ENCODE peak calls at places on chromosomes 2 and 18, in six cellular contexts. J is fibroblast of mammary gland, E is A549, Y is prostate gland, P is upper lobe of right lung, T is choroid plexus epithelial cell. U is an unnamed sample.

GRCh38 chr2:138652378-138652777 is 127.8 kb downstream of the NXPH2 start:
- DNase-seq in J (no peak), E (no peak), Y (no peak), P (no peak), T (peak; percentile 13), U (no peak)

GRCh38 chr2:212752730-212753351 is 214.2 kb upstream of the ERBB4 start:
- DNase-seq in J (no peak), E (no peak), Y (no peak), P (no peak), T (no peak), U (no peak)

GRCh38 chr18:79890638-79891037 is 60.8 kb downstream of the SLC66A2 start:
- DNase-seq in J (no peak), E (no peak), Y (no peak), P (no peak), T (no peak), U (no peak)

GRCh38 chr18:8744656-8745055 is 39.3 kb downstream of the MTCL1 start:
- DNase-seq in J (no peak), E (no peak), Y (no peak), P (no peak), T (no peak), U (no peak)

GRCh38 chr18:9839806-9840205 is 46.0 kb upstream of the TXNDC2 start:
- DNase-seq in J (no peak), E (no peak), Y (no peak), P (no peak), T (no peak), U (no peak)

GRCh38 chr2:199855812-199856211 is 4.8 kb upstream of the FTCDNL1 start:
- DNase-seq in J (no peak), E (no peak), Y (no peak), P (no peak), T (no peak), U (no peak)

GRCh38 chr18:59881728-59882685 is 17.8 kb upstream of the PMAIP1 start:
- DNase-seq in J (peak; percentile 43), E (peak; percentile 64), Y (no peak), P (no peak), T (peak; percentile 82), U (peak; percentile 91)

GRCh38 chr2:235087812-235088607 is 136.2 kb downstream of the SH3BP4 start:
- DNase-seq in J (peak; percentile 20), E (no peak), Y (no peak), P (peak; percentile 69), T (peak; percentile 58), U (no peak)

GRCh38 chr2:100017633-100018032 is 124.8 kb downstream of the AFF3 start:
- DNase-seq in J (peak; percentile 55), E (no peak), Y (no peak), P (no peak), T (no peak), U (peak; percentile 46)

GRCh38 chr2:140947236-140947635 is 1183.6 kb downstream of the LRP1B start:
- DNase-seq in J (no peak), E (no peak), Y (no peak), P (no peak), T (no peak), U (no peak)

GRCh38 chr18:47113796-47114540 is 36.3 kb downstream of the HDHD2 start:
- DNase-seq in J (peak; percentile 21), E (no peak), Y (no peak), P (no peak), T (no peak), U (peak; percentile 51)

GRCh38 chr2:221524158-221524557 is 47.9 kb downstream of the EPHA4 start:
- DNase-seq in J (no peak), E (no peak), Y (no peak), P (no peak), T (no peak), U (no peak)

GRCh38 chr2:42996528-42996927 is 204.1 kb upstream of the HAAO start:
- DNase-seq in J (no peak), E (no peak), Y (no peak), P (no peak), T (no peak), U (no peak)

GRCh38 chr18:26806224-26806623 is 59.3 kb downstream of the AQP4 start:
- DNase-seq in J (no peak), E (peak; percentile 6), Y (no peak), P (no peak), T (no peak), U (no peak)

GRCh38 chr2:75287624-75288313 is 88.4 kb upstream of the TACR1 start:
- DNase-seq in J (no peak), E (no peak), Y (no peak), P (no peak), T (no peak), U (no peak)

GRCh38 chr2:41768301-41768700 is 279.5 kb upstream of the PKDCC start:
- DNase-seq in J (no peak), E (no peak), Y (no peak), P (no peak), T (no peak), U (no peak)

GRCh38 chr18:46073474-46074331 is 1.6 kb upstream of the PSTPIP2 start:
- DNase-seq in J (peak; percentile 70), E (peak; percentile 55), Y (peak; percentile 63), P (no peak), T (peak; percentile 85), U (peak; percentile 74)

GRCh38 chr18:11339121-11339520 is 189.8 kb upstream of the PIEZO2 start:
- DNase-seq in J (peak; percentile 13), E (no peak), Y (no peak), P (no peak), T (no peak), U (no peak)

GRCh38 chr2:190179754-190180312 is 117.3 kb upstream of the MSTN start:
- DNase-seq in J (no peak), E (no peak), Y (no peak), P (no peak), T (no peak), U (no peak)

GRCh38 chr18:11689031-11689971 is at the start of gene GNAL:
- DNase-seq in J (peak; percentile 84), E (peak; percentile 90), Y (peak; percentile 77), P (peak; percentile 85), T (peak; percentile 92), U (peak; percentile 88)

DNA sequence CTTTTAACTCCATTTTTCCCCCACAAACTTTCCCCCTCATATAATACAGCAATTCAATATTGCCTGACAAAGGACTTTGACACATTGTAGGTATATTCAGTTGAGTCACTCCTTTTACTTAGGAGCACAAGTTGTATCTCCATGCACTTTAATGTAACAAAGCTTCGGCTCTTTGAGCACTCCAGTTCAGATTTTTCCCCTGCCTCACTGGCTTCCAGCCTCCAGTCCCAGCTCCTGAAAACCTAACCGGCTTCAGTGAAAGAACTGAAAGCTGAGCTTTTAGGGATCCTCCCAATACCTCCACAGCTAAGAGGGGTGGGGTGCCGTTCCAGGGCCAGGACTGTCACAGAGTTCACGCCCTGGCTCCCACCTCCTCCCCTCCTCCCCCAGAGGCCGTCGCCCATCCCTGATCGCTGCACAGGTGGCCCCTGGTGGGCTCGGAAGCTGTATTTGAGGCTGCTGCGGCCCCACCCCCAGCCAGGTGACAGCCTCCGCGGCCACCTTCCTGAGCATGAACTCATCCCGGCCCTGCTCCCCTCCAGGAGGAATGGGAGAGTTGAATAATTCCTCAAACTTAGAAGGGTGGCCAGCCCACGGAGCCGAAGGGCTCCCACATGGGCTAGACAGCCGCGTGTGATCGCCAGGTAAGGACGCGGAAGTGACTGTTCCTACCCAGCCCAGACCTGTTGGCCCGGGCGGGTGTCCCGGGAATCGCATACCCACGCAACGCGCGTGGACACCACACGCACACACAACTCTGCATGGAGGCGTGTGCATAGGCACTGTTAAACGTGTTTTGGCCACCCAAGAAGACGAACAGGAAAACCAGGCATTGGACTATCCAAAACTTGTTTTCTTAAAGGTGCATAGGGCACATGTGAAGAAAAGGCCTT is 1.8 kb downstream of the MYO5B start:
- DNase-seq in J (no peak), E (no peak), Y (no peak), P (no peak), T (no peak), U (no peak)
- H3K4me3 ChIP-seq in J (no peak overlapping the region), E (no peak overlapping the region), Y (peak overlapping the region; percentile 76), P (peak overlapping the region; percentile 55), T (no peak overlapping the region), U (no peak overlapping the region)

DNA sequence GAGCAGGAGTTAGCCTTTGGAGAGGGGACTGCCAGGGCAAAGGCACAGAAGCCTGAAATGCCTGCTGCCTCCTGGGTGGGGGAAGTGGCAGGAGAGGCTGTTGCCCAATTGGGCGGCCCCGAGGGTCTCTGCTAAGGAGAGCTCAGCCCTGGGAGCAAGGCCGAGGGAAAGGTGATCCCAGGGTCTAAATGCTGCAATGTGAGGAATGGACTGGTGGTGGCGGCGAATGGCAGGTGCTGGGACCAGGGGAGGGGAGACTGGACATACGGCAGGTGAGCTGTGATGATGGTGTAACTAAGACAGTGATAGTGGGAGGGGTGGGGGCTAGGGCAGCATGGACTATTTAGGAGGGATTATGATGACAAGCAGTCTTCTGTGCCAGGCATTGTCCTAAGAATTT is 104.0 kb downstream of the DYSF start:
- DNase-seq in J (no peak), E (no peak), Y (no peak), P (no peak), T (no peak), U (no peak)
- TF ChIP-seq CTCF in J (no peak), E (no peak), Y (no peak), P (no peak), T (no peak), U (no peak)

DNA sequence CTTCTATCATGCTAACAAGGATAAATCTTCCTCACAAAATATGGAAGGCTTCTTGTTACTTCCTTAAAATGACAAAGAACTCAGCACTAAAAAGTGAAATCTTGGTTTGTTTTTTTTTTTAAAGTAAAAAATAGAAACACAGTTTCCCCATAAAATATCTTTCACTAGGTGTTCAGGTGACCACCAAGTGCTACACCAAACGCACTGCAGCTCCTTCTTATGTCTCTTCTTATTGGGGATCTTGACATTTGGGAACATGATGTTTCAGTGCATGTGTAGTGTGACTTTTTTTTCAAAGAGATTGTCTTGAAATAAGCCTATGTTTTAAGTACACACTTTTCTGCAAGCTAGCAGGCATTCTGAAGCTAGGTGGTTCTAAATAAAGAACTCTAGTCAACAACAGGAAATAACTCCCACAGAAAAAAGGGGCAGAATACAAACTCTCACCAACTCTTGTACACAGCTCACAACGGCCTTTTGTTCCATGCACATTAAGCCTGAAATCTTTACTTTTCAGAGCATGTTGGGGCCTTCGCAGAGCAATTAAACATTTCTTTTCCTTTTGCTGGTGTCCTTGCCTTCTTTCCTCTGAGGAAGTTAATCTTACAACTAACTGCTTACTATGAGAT is 13.2 kb upstream of the SERTAD2 start:
- DNase-seq in J (no peak), E (no peak), Y (no peak), P (no peak), T (no peak), U (no peak)
- H3K4me3 ChIP-seq in J (no peak overlapping the region), E (no peak overlapping the region), Y (no peak overlapping the region), P (no peak overlapping the region), T (no peak overlapping the region), U (no peak overlapping the region)

DNA sequence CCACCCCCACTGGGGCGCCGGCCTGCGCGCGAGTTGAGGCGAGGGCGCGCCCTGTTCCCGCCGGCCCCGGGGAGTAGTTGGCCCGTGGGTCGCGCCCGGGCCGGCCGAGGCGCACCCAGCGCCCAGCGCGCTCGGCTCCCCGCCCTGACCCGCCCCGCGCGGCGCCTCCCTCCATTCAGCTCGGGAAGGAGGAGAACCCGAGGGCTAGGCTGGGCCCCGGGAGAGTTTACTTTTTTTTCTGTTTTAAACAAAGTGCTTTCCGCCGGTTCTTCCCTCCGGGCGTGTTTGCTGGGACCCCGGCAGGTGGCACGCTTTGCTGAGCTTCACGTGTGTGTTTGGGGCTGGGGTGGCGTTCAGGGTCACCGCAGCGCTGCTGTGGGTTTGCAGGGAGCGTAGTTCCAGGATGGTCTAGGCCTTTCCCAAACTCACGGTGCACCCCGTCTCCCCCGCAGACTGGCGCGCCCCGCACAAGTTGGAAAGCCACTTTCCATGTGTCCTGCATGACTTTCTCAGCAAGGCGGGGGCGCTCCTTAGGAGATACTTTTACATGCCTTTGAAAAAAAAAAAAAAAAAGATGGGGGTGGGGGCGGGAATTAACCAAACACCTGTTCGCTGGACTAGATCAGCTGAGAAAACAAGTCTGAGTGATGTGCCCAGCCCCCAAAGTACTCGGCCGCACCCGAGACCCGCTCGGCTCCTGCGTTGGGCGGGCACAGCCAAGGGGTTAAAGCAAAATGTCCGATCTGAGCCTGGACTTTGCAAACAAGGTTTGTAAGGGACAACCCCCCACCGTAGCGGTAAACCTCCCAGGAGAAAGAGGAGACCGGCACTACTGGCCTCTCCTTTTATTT is 829 bp downstream of the ITGA6 start:
- DNase-seq in J (no peak), E (peak; percentile 57), Y (peak; percentile 56), P (peak; percentile 82), T (no peak), U (peak; percentile 37)
- TF ChIP-seq CTCF in J (no peak), E (peak; percentile 35), Y (no peak), P (no peak), T (no peak), U (peak; percentile 24)

U was measured in astrocyte of the spinal cord.